ENCODE peak calls at places on chromosomes 11 and 22, in six cellular contexts. M, B, J, F, K and P are unnamed samples.

GRCh38 chr11:70176940-70177689 is 26.0 kb upstream of the FADD start:
- DNase-seq in F (no peak), B (no peak), M (peak; percentile 95), J (no peak), K (peak; percentile 46), P (no peak)

GRCh38 chr11:19849107-19849789 is 136.6 kb downstream of the NAV2 start:
- DNase-seq in M (no peak), K (no peak), F (no peak), B (no peak), J (no peak), P (no peak)

GRCh38 chr11:32435947-32436750 is 810 bp upstream of the WT1 start:
- DNase-seq in K (no peak), M (no peak), F (no peak), B (no peak), J (no peak), P (peak; percentile 88)

GRCh38 chr11:17722000-17722643 is 2.8 kb downstream of the MYOD1 start:
- DNase-seq in J (no peak), B (no peak), K (no peak), F (no peak), M (peak; percentile 31), P (no peak)

GRCh38 chr11:44930588-44931302 is 19.9 kb downstream of the TP53I11 start:
- DNase-seq in M (no peak), J (no peak), B (no peak), F (no peak), K (no peak), P (no peak)

GRCh38 chr11:18775492-18776292 is 15.9 kb downstream of the PTPN5 start:
- DNase-seq in F (no peak), K (peak; percentile 76), J (no peak), M (peak; percentile 78), B (peak; percentile 38), P (no peak)

GRCh38 chr11:82978422-82979099 is 77.0 kb downstream of the DDIAS start:
- DNase-seq in J (no peak), F (no peak), B (no peak), K (no peak), M (no peak), P (no peak)

GRCh38 chr11:17921620-17922473 is 91.0 kb downstream of the SERGEF start:
- DNase-seq in J (no peak), K (no peak), M (no peak), F (no peak), B (no peak), P (no peak)

GRCh38 chr11:96715208-96715607 is 325.4 kb downstream of the JRKL start:
- DNase-seq in K (no peak), J (no peak), F (no peak), M (no peak), B (no peak), P (no peak)

GRCh38 chr11:27721505-27722116 is 21.4 kb upstream of the BDNF start:
- DNase-seq in K (no peak), M (no peak), J (no peak), B (no peak), F (no peak), P (no peak)

GRCh38 chr11:121590772-121591404 is 138.1 kb upstream of the SORL1-AS1 start:
- DNase-seq in B (no peak), F (no peak), K (no peak), M (no peak), J (no peak), P (no peak)

GRCh38 chr11:2527621-2528291 is 82.9 kb downstream of the KCNQ1 start:
- DNase-seq in M (no peak), J (peak; percentile 75), F (no peak), B (no peak), K (peak; percentile 35), P (no peak)

GRCh38 chr11:15972838-15973237 is 383.5 kb downstream of the SOX6 start:
- DNase-seq in M (no peak), J (no peak), K (no peak), F (no peak), B (no peak), P (no peak)

GRCh38 chr22:24407278-24407665 is 20.1 kb upstream of the ADORA2A start:
- DNase-seq in K (no peak), B (no peak), J (no peak), M (no peak), F (no peak), P (no peak)

GRCh38 chr11:46528445-46529085 is 65.3 kb downstream of the AMBRA1 start:
- DNase-seq in K (no peak), B (no peak), M (no peak), J (no peak), F (no peak), P (no peak)

GRCh38 chr11:43489869-43490465 is 131.2 kb downstream of the TTC17 start:
- DNase-seq in B (no peak), J (no peak), K (no peak), F (no peak), M (no peak), P (no peak)

GRCh38 chr11:2789791-2790580 is 90.2 kb upstream of the KCNQ1OT1 start:
- DNase-seq in K (peak; percentile 4), J (peak; percentile 65), F (peak; percentile 13), M (no peak), B (no peak), P (peak; percentile 54)

GRCh38 chr11:126893796-126894195 is 106.8 kb downstream of the KIRREL3 start:
- DNase-seq in F (no peak), M (no peak), B (no peak), J (no peak), K (no peak), P (no peak)

GRCh38 chr22:42412744-42413220 is 19.4 kb downstream of the NFAM1 start:
- DNase-seq in B (no peak), M (peak; percentile 48), J (no peak), F (no peak), K (no peak), P (no peak)

GRCh38 chr11:120645639-120646038 is 134.1 kb downstream of the GRIK4 start:
- DNase-seq in M (no peak), B (no peak), J (no peak), F (no peak), K (no peak), P (no peak)

DNA sequence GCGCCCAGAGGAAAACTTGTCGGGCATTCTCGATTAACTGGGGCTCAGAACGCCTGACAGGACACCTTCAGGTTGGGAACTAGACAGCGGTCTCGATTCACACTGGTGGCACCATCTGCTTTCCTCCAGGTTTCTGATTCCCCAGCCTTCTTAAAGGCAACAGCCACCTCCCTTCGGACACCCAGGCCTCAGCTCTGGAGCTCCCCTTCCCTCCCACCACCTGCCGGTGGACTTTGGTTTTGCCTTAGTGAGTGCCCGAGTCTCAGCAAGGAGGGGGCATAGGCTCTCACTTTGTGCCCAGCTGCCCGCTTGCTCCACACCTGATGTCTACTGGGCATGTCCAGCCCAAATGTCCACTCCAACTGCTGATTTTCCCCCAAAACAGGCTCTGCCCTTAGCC is 110.4 kb upstream of the PARVA start:
- DNase-seq in M (no peak), K (no peak), B (no peak), J (no peak), F (no peak), P (no peak)
- H3K27ac ChIP-seq in M (no peak overlapping the region), K (no peak overlapping the region), B (no peak overlapping the region), J (no peak overlapping the region), F (no peak overlapping the region), P (no peak overlapping the region)

GRCh38 chr22:19652316-19652715 is 62.0 kb upstream of the SEPTIN5 start:
- DNase-seq in K (no peak), J (peak; percentile 28), M (no peak), B (no peak), F (no peak), P (no peak)

GRCh38 chr22:19657252-19658056 is 56.8 kb upstream of the SEPTIN5 start:
- DNase-seq in B (no peak), K (no peak), F (no peak), M (no peak), J (peak; percentile 40), P (peak; percentile 58)

GRCh38 chr22:19655399-19655798 is 58.9 kb upstream of the SEPTIN5 start:
- DNase-seq in J (peak; percentile 66), B (no peak), K (no peak), M (no peak), F (no peak), P (no peak)

GRCh38 chr22:19656541-19657251 is 57.6 kb upstream of the SEPTIN5 start:
- DNase-seq in B (no peak), F (no peak), M (no peak), J (peak; percentile 71), K (no peak), P (no peak)

GRCh38 chr22:19654338-19654922 is 59.9 kb upstream of the SEPTIN5 start:
- DNase-seq in J (peak; percentile 3), B (no peak), F (no peak), M (no peak), K (no peak), P (no peak)
- H3K4me1 ChIP-seq in J (no peaks in the 10 kb centered on the region), B (no peaks in the 10 kb centered on the region), F (no peaks in the 10 kb centered on the region), M (peaks cover 6% of the 10 kb centered on the region), K (no peaks in the 10 kb centered on the region), P (no peaks in the 10 kb centered on the region)

GRCh38 chr22:35350539-35351503 is 30.1 kb upstream of the HMOX1 start:
- DNase-seq in M (peak; percentile 93), F (peak; percentile 85), J (peak; percentile 95), B (peak; percentile 76), K (peak; percentile 95), P (peak; percentile 97)
- TF ChIP-seq POLR2AphosphoS5 in M (no peak), F (peak; percentile 84), J (peak; percentile 33), B (peak; percentile 72), K (peak; percentile 55), P (peak; percentile 82)

DNA sequence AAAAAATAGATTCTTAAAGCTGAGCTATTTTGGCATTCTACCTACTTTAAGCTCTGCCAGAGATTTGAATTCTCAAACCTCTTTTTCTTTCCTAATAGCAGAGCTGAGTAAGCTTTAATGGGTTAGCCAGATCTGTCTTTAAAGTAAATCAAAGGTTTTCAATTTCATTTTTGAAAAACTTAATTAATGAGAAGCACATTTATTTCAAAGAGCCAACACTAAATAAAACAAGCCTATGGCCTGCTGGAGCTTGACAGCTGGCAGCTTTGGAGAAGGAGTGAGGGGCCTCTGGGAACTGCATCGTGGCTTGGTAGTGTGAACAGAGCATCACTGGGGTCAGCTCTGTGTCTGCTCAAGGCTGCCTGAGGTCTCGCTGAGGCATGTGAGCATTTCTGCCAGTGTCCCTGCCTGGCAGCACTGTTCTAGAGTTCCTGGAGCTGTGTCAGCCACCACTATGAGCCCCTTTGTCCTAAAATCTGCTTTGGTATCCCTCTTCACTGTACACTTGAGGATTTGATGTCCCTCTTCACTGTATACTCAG is 50.4 kb upstream of the PRSS23 start:
- DNase-seq in M (no peak), K (no peak), F (no peak), B (no peak), J (no peak), P (no peak)
- H3K27ac ChIP-seq in M (no peak overlapping the region), K (no peak overlapping the region), F (no peak overlapping the region), B (peak overlapping the region; percentile 9), J (no peak overlapping the region), P (peak overlapping the region; percentile 55)